ENCODE peak calls at places on chromosomes 6 and 20, in seven cellular contexts. I is NAMALWA, T is HTR-8/SVneo, D is fibroblast of the aortic adventitia, C is body of pancreas, V is posterior cingulate gyrus, Z is bronchial epithelial cell. X is an unnamed sample.

GRCh38 chr6:99334526-99335127 is 14.8 kb downstream of the FAXC start:
- DNase-seq in I (peak), T (peak), D (peak), C (peak), V (no peak), Z (peak), X (peak)

GRCh38 chr6:138455746-138456392 is 43.4 kb downstream of the NHSL1 start:
- DNase-seq in I (peak), T (no peak), D (peak), C (peak), V (no peak), Z (peak), X (no peak)

GRCh38 chr6:158377866-158378265 is 65.6 kb downstream of the TULP4 start:
- DNase-seq in I (no peak), T (peak), D (peak), C (no peak), V (no peak), Z (peak), X (peak)

GRCh38 chr6:137867685-137868509 is 838 bp downstream of the TNFAIP3 start:
- DNase-seq in I (peak), T (no peak), D (no peak), C (peak), V (no peak), Z (no peak), X (peak)

GRCh38 chr20:20553534-20553933 is 158.9 kb downstream of the RALGAPA2 start:
- DNase-seq in I (no peak), T (no peak), D (no peak), C (no peak), V (no peak), Z (no peak), X (no peak)

GRCh38 chr6:85113934-85114582 is 335.8 kb upstream of the NT5E start:
- DNase-seq in I (no peak), T (no peak), D (peak), C (no peak), V (no peak), Z (peak), X (no peak)

GRCh38 chr6:50145125-50145524 is 95.4 kb upstream of the DEFB112 start:
- DNase-seq in I (peak), T (no peak), D (no peak), C (no peak), V (no peak), Z (peak), X (no peak)

GRCh38 chr6:161226005-161226964 is 47.6 kb downstream of the AGPAT4 start:
- DNase-seq in I (no peak), T (no peak), D (no peak), C (no peak), V (no peak), Z (no peak), X (no peak)

GRCh38 chr6:155485756-155486155 is 30.1 kb upstream of the NOX3 start:
- DNase-seq in I (no peak), T (no peak), D (no peak), C (no peak), V (no peak), Z (no peak), X (no peak)

GRCh38 chr20:45953672-45954071 is 18.3 kb downstream of the ZNF335 start:
- DNase-seq in I (no peak), T (no peak), D (no peak), C (no peak), V (no peak), Z (no peak), X (no peak)

GRCh38 chr20:21515300-21516179 is 1.7 kb upstream of the NKX2-2 start:
- DNase-seq in I (no peak), T (no peak), D (no peak), C (no peak), V (no peak), Z (no peak), X (no peak)